ENCODE peak calls at places on chromosomes 7 and 10, in four cellular contexts. S is cardiac muscle cell, N is WTC11, B is Peyer's patch. M is an unnamed sample.

GRCh38 chr10:43220971-43221418 is 45.9 kb downstream of the RASGEF1A start:
- DNase-seq in S (no peak), B (peak), N (peak), M (peak)

GRCh38 chr7:67913604-67914003 is 917.0 kb downstream of the TYW1 start:
- DNase-seq in S (no peak), B (no peak), N (no peak), M (no peak)

GRCh38 chr10:62396864-62397263 is 22.7 kb downstream of the ZNF365 start:
- DNase-seq in S (no peak), B (no peak), N (no peak), M (no peak)

GRCh38 chr10:112966191-112966855 is 16.3 kb downstream of the TCF7L2 start:
- DNase-seq in N (no peak), B (no peak), S (no peak), M (no peak)

GRCh38 chr7:157432957-157433576 is 96.3 kb downstream of the DNAJB6 start:
- DNase-seq in B (peak), N (peak), S (peak), M (peak)

GRCh38 chr10:22285130-22285529 is 31.1 kb upstream of the COMMD3 start:
- DNase-seq in B (no peak), S (no peak), N (no peak), M (no peak)

GRCh38 chr10:13922591-13922990 is 335.8 kb downstream of the PRPF18 start:
- DNase-seq in B (no peak), N (no peak), S (no peak), M (no peak)

GRCh38 chr7:139362302-139362701 is 2.6 kb downstream of the LUC7L2 start:
- DNase-seq in S (no peak), N (no peak), B (no peak), M (no peak)

GRCh38 chr7:149284343-149284742 is 22.3 kb downstream of the ZNF783 start:
- DNase-seq in N (no peak), S (no peak), B (peak), M (no peak)

GRCh38 chr7:72405389-72405788 is 6.7 kb downstream of the CALN1 start:
- DNase-seq in N (no peak), B (no peak), S (no peak), M (no peak)

GRCh38 chr10:51675088-51675487 is 24.3 kb downstream of the CSTF2T start:
- DNase-seq in B (no peak), S (no peak), N (no peak), M (no peak)

GRCh38 chr7:92608380-92609322 is 18.5 kb upstream of the FAM133B start:
- DNase-seq in S (no peak), B (peak), N (peak), M (no peak)

GRCh38 chr7:120775703-120776265 is 82.2 kb downstream of the TSPAN12 start:
- DNase-seq in S (no peak), B (no peak), N (no peak), M (no peak)

GRCh38 chr10:80204801-80205477 is 398 bp downstream of the ANXA11 start:
- DNase-seq in B (peak), S (peak), N (no peak), M (no peak)

GRCh38 chr10:32190890-32191491 is 134.8 kb upstream of the KIF5B start:
- DNase-seq in S (peak), B (no peak), N (no peak), M (no peak)

GRCh38 chr7:47204709-47205108 is 377.2 kb downstream of the TNS3 start:
- DNase-seq in S (no peak), N (no peak), B (no peak), M (no peak)

GRCh38 chr10:12333382-12334185 is 15.8 kb upstream of the CAMK1D start:
- DNase-seq in N (no peak), S (peak), B (peak), M (peak)

GRCh38 chr7:39510738-39511372 is 55.3 kb upstream of the YAE1 start:
- DNase-seq in B (no peak), S (no peak), N (no peak), M (no peak)

GRCh38 chr7:22728416-22729029 is 1.5 kb downstream of the IL6 start:
- DNase-seq in N (no peak), B (no peak), S (peak), M (no peak)

GRCh38 chr7:128879939-128880746 is 17.5 kb downstream of the ATP6V1F start:
- DNase-seq in S (peak), N (peak), B (peak), M (peak)

GRCh38 chr7:30005511-30005910 is 15.9 kb upstream of the SCRN1 start:
- DNase-seq in S (no peak), N (no peak), B (no peak), M (no peak)

GRCh38 chr10:69807122-69807521 is 5.4 kb downstream of the COL13A1 start:
- DNase-seq in B (no peak), N (no peak), S (peak), M (no peak)

GRCh38 chr7:9854605-9855004 is 1119.1 kb upstream of the PHF14 start:
- DNase-seq in B (no peak), N (no peak), S (no peak), M (no peak)

GRCh38 chr10:68565658-68566057 is 5.5 kb downstream of the TET1 start:
- DNase-seq in S (no peak), B (no peak), N (no peak), M (no peak)

GRCh38 chr7:151088856-151089699 is 2.8 kb downstream of the AGAP3 start:
- DNase-seq in S (peak), N (peak), B (peak), M (no peak)

GRCh38 chr10:86253171-86254072 is 113.2 kb downstream of the GRID1 start:
- DNase-seq in N (no peak), B (peak), S (no peak), M (peak)

GRCh38 chr7:115435178-115435577 is 513.3 kb downstream of the MDFIC start:
- DNase-seq in S (no peak), N (no peak), B (no peak), M (no peak)

GRCh38 chr7:7862393-7862792 is 106.2 kb upstream of the GLCCI1 start:
- DNase-seq in B (no peak), S (no peak), N (no peak), M (no peak)

GRCh38 chr7:2228921-2229320 is 3.8 kb downstream of the MAD1L1 start:
- DNase-seq in B (no peak), N (no peak), S (no peak), M (no peak)

GRCh38 chr7:112101083-112101846 is 104.9 kb downstream of the DOCK4 start:
- DNase-seq in B (no peak), N (no peak), S (no peak), M (no peak)

GRCh38 chr7:117810642-117811512 is 62.4 kb downstream of the CTTNBP2 start:
- DNase-seq in N (peak), B (no peak), S (no peak), M (no peak)

GRCh38 chr10:6607778-6608177 is 27.7 kb upstream of the PRKCQ start:
- DNase-seq in B (no peak), S (peak), N (no peak), M (no peak)

GRCh38 chr7:1819258-1819841 is 149.3 kb downstream of the ELFN1 start:
- DNase-seq in B (no peak), N (no peak), S (no peak), M (peak)

GRCh38 chr10:130065251-130065650 is 45.4 kb downstream of the C10orf143 start:
- DNase-seq in N (no peak), S (no peak), B (no peak), M (no peak)

GRCh38 chr7:3042861-3043489 is 692 bp downstream of the CARD11 start:
- DNase-seq in S (no peak), N (peak), B (peak), M (no peak)

GRCh38 chr10:44978570-44979280 is at the start of gene DEPP1:
- DNase-seq in B (peak), N (peak), S (peak), M (no peak)
- TF ChIP-seq CTCF in B (no peak), N (no peak), S (peak), M (peak)

GRCh38 chr7:44964384-44964830 is 14.4 kb downstream of the MYO1G start:
- DNase-seq in S (no peak), N (peak), B (no peak), M (no peak)
- TF ChIP-seq CTCF in S (peak), N (no peak), B (no peak), M (peak)

DNA sequence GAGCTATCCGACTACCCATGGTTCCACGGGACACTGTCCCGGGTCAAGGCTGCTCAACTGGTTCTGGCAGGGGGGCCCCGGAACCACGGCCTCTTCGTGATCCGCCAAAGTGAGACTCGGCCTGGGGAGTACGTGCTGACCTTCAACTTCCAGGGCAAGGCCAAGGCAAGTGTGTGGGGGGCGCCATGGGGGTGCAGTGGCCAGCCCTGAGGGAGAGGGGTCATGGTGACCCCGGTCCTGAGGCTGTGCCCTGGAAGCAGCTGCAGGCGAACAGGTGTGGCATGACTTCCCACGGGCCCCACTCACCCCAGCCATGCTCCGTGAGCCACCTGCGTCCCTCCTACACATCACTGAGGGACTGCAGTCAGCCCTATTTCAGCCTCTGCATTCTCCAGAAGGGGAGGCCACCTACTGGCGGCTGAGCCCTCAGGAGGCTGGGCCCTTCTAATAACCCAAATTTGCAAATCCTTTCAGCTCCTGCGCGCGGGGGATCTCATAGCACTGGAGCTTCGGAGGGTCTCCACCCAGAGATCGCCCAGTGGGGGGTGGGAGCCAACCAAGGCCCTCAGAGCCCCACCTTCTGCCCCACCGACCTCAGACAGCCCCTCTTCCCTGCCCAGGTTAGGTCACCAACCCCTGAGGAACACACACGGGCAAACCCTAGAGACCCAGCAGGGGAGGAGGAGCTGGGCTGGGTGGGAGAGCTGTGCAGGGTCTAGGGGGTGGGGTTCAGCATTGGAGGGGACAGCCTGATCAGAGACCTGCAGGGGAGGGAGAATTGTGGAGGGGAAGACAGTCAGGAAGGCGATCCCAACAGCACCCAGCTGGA is 30.8 kb downstream of the SH2B2 start:
- DNase-seq in N (no peak), B (peak), S (no peak), M (no peak)
- TF ChIP-seq CTCF in N (no peak), B (no peak), S (peak), M (peak)

DNA sequence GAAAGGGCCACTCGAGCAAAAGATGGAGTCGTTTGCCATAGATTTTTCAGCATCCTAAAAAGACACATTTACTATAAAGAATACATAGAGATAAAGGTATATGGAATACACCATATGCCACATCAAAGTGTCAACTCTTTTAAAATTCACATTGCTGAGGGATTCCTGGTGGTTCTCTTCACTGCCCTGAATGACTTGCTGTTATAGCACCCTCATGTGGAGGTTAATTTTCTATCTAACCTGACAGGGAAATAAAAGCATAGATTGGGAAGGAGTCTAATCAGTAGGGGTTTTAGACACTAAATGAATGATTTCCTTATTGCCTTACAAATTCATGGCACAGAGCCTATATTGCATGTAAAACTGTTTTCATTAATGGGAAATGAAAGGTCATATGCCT is 25.9 kb downstream of the DNAH11 start:
- DNase-seq in N (no peak), S (peak), B (no peak), M (no peak)
- TF ChIP-seq CTCF in N (no peak), S (no peak), B (no peak), M (peak)

DNA sequence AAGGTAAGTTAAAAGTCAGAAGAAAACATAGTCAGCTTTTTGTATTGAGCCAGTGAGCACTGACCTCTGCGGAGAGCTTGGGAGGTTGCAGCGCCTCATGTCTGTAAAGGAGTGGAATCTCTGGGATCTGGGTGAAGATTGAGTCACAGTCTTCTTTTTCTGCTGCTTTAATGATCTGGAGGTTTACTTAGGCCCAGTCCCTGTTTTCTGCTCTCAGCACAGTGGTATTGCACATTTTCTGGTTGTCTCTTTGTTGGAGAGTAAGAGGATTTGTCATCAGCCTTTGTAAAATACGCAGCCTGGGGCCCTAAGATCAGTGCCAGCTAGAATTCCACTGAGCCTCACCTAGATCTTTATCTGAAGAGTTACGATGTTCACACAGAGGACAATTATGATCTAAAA is 58.3 kb upstream of the GJD4 start:
- DNase-seq in N (no peak), B (no peak), S (peak), M (no peak)
- TF ChIP-seq CTCF in N (no peak), B (no peak), S (no peak), M (peak)

M was measured in chondrocyte.